ENCODE peak calls at places on chromosome 16, in five cellular contexts. V is stimulated activated CD4-positive, alpha-beta T cell treated with anti-CD3 and anti-CD28 coated beads, Interleukin-4, amount 100 ng/mL, for 48 hours; I is small intestine; C is SJSA1; A is GM13977. R is an unnamed sample.

GRCh38 chr16:67400901-67401300 is 7.6 kb upstream of the TPPP3 start:
- DNase-seq in V (no peak), I (no peak), C (no peak), A (no peak), R (no peak)

GRCh38 chr16:66616592-66616991 is 12.1 kb downstream of the CMTM3 start:
- DNase-seq in A (no peak), I (no peak), C (no peak), V (no peak), R (no peak)

GRCh38 chr16:56451753-56452689 is 667 bp downstream of the OGFOD1 start:
- DNase-seq in A (peak; percentile 15), C (no peak), V (no peak), I (peak; percentile 62), R (peak; percentile 68)

GRCh38 chr16:62620259-62620658 is 584.0 kb upstream of the CDH8 start:
- DNase-seq in A (no peak), I (no peak), V (no peak), C (no peak), R (no peak)

GRCh38 chr16:3492356-3492755 is 2.9 kb downstream of the C16orf90 start:
- DNase-seq in C (no peak), A (peak; percentile 14), I (no peak), V (no peak), R (no peak)

GRCh38 chr16:30395155-30395991 is at the start of gene ZNF48:
- DNase-seq in A (peak; percentile 87), V (no peak), C (peak; percentile 69), I (peak; percentile 71), R (peak; percentile 93)

GRCh38 chr16:85329059-85329812 is 217.0 kb upstream of the CIBAR2 start:
- DNase-seq in A (no peak), V (no peak), I (peak; percentile 83), C (peak; percentile 78), R (no peak)

GRCh38 chr16:13997933-13998332 is 73.2 kb upstream of the MRTFB start:
- DNase-seq in V (no peak), C (no peak), I (peak; percentile 71), A (peak; percentile 35), R (peak; percentile 97)

R was measured in kidney tubule cell.